ENCODE peak calls at places on chromosomes 16 and 17, in ten cellular contexts. M, L, U, Q, K, P, C, T, D and G are unnamed samples.

GRCh38 chr16:12758031-12758669 is 45.5 kb downstream of the CPPED1 start:
- DNase-seq in M (no peak), L (no peak), U (no peak), Q (no peak), K (no peak), P (peak; percentile 84), C (no peak), T (no peak), D (no peak), G (no peak)

GRCh38 chr16:2597560-2597902 is 59.7 kb downstream of the PDPK1 start:
- DNase-seq in M (no peak), L (peak; percentile 47), U (no peak), Q (peak; percentile 45), K (no peak), P (no peak), C (no peak), T (no peak), D (no peak), G (no peak)

GRCh38 chr16:3957344-3957980 is 76.9 kb upstream of the CREBBP start:
- DNase-seq in M (no peak), L (no peak), U (no peak), Q (no peak), K (no peak), P (no peak), C (no peak), T (no peak), D (no peak), G (no peak)

GRCh38 chr16:4846503-4846900 is 586 bp downstream of the GLYR1 start:
- DNase-seq in M (peak; percentile 46), L (peak; percentile 92), U (peak; percentile 31), Q (peak; percentile 69), K (no peak), P (peak; percentile 77), C (no peak), T (peak; percentile 26), D (no peak), G (no peak)

GRCh38 chr16:75011634-75012307 is 12.9 kb downstream of the ZNRF1 start:
- DNase-seq in M (peak; percentile 59), L (no peak), U (no peak), Q (no peak), K (no peak), P (peak; percentile 89), C (no peak), T (peak; percentile 48), D (no peak), G (no peak)

GRCh38 chr17:57672205-57672632 is 72.9 kb downstream of the CCDC182 start:
- DNase-seq in M (no peak), L (peak; percentile 50), U (no peak), Q (no peak), K (no peak), P (no peak), C (no peak), T (peak; percentile 33), D (peak; percentile 15), G (no peak)

GRCh38 chr16:65833171-65833871 is 533.2 kb upstream of the CDH5 start:
- DNase-seq in M (no peak), L (no peak), U (no peak), Q (no peak), K (no peak), P (no peak), C (no peak), T (no peak), D (no peak), G (no peak)

GRCh38 chr16:8326234-8326633 is 264.1 kb downstream of the TMEM114 start:
- DNase-seq in M (no peak), L (no peak), U (no peak), Q (no peak), K (no peak), P (no peak), C (no peak), T (no peak), D (no peak), G (no peak)